ENCODE peak calls at places on chromosomes 7 and 10, in seven cellular contexts. J is H9, H is GM23338, M is suprapubic skin, E is right lobe of liver, X is cardiac muscle cell, C is heart right ventricle. I is an unnamed sample.

GRCh38 chr10:91974960-91975359 is 51.4 kb downstream of the BTAF1 start:
- DNase-seq in M (no peak), H (no peak), J (no peak), X (peak; percentile 58), C (no peak), E (no peak), I (no peak)

GRCh38 chr7:97015787-97016391 is 8.7 kb downstream of the DLX5 start:
- DNase-seq in H (peak; percentile 5), J (no peak), C (no peak), M (no peak), E (no peak), X (no peak), I (no peak)

GRCh38 chr10:98460837-98461499 is 14.2 kb upstream of the HPS1 start:
- DNase-seq in E (no peak), X (peak; percentile 93), J (no peak), M (peak; percentile 57), H (no peak), C (no peak), I (no peak)

GRCh38 chr7:91892821-91893340 is 12.4 kb upstream of the MTERF1 start:
- DNase-seq in J (no peak), X (peak; percentile 38), H (no peak), E (no peak), M (no peak), C (no peak), I (peak; percentile 71)

GRCh38 chr10:133261726-133262325 is 14.8 kb downstream of the ADAM8 start:
- DNase-seq in M (peak; percentile 93), X (peak; percentile 74), E (peak; percentile 92), H (peak; percentile 73), J (peak; percentile 69), C (peak; percentile 93), I (peak; percentile 88)

GRCh38 chr10:77105756-77106155 is 531.9 kb downstream of the KCNMA1 start:
- DNase-seq in E (no peak), J (no peak), H (no peak), M (no peak), X (peak; percentile 46), C (no peak), I (no peak)

GRCh38 chr7:80589561-80590083 is 48.8 kb upstream of the CD36 start:
- DNase-seq in C (no peak), M (no peak), H (no peak), E (no peak), J (no peak), X (no peak), I (no peak)

GRCh38 chr10:110153396-110153795 is 54.0 kb upstream of the MXI1 start:
- DNase-seq in J (no peak), E (no peak), C (no peak), X (no peak), H (no peak), M (no peak), I (peak; percentile 64)

GRCh38 chr10:26486304-26486703 is 48.2 kb downstream of the APBB1IP start:
- DNase-seq in M (no peak), C (no peak), X (peak; percentile 85), H (no peak), E (no peak), J (no peak), I (no peak)

GRCh38 chr7:128835790-128836641 is 5.8 kb downstream of the FLNC start:
- DNase-seq in J (no peak), X (peak; percentile 70), M (peak; percentile 61), C (peak; percentile 34), E (no peak), H (no peak), I (no peak)

GRCh38 chr10:12503311-12503710 is 154.0 kb downstream of the CAMK1D start:
- DNase-seq in X (no peak), M (peak; percentile 43), C (no peak), E (no peak), J (no peak), H (no peak), I (peak; percentile 48)

GRCh38 chr10:77907900-77908717 is 18.4 kb downstream of the DLG5 start:
- DNase-seq in X (no peak), M (no peak), J (peak; percentile 73), H (peak; percentile 75), C (no peak), E (no peak), I (peak; percentile 85)

GRCh38 chr10:32360241-32360640 is 13.3 kb upstream of the EPC1 start:
- DNase-seq in C (no peak), E (no peak), M (no peak), J (no peak), H (no peak), X (no peak), I (no peak)

GRCh38 chr10:119495545-119495944 is 47.0 kb downstream of the RGS10 start:
- DNase-seq in H (no peak), C (no peak), E (no peak), M (no peak), J (no peak), X (no peak), I (no peak)

GRCh38 chr7:148999166-148999565 is 29.1 kb downstream of the PDIA4 start:
- DNase-seq in M (no peak), X (no peak), C (no peak), H (no peak), E (no peak), J (no peak), I (no peak)

GRCh38 chr7:17385612-17386011 is 87.2 kb downstream of the AHR start:
- DNase-seq in H (no peak), M (no peak), C (no peak), J (no peak), X (no peak), E (no peak), I (no peak)

GRCh38 chr10:117165557-117166419 is 27.7 kb upstream of the VAX1 start:
- DNase-seq in E (peak; percentile 62), J (peak; percentile 88), X (peak; percentile 58), M (peak; percentile 64), C (peak; percentile 42), H (peak; percentile 90), I (peak; percentile 95)

GRCh38 chr7:55438765-55439525 is 73.8 kb downstream of the LANCL2 start:
- DNase-seq in X (no peak), J (no peak), H (no peak), C (peak; percentile 64), E (no peak), M (no peak), I (no peak)

GRCh38 chr7:134809611-134810010 is 30.2 kb downstream of the CALD1 start:
- DNase-seq in E (no peak), C (no peak), M (no peak), X (peak; percentile 61), J (no peak), H (no peak), I (no peak)

GRCh38 chr10:128063736-128064614 is 62.2 kb downstream of the MKI67 start:
- DNase-seq in J (no peak), E (no peak), H (peak; percentile 30), X (no peak), C (no peak), M (peak; percentile 55), I (peak; percentile 75)

GRCh38 chr7:155669717-155670505 is 25.4 kb downstream of the RBM33 start:
- DNase-seq in M (no peak), E (no peak), X (peak; percentile 42), H (peak; percentile 84), C (no peak), J (peak; percentile 81), I (peak; percentile 82)

GRCh38 chr10:33421789-33422188 is 87.3 kb upstream of the NRP1 start:
- DNase-seq in M (no peak), H (no peak), E (no peak), J (no peak), X (peak; percentile 92), C (no peak), I (no peak)
- H3K4me1 ChIP-seq in M (peaks cover 14% of the 10 kb centered on the region), H (no peaks in the 10 kb centered on the region), E (no peaks in the 10 kb centered on the region), J (no peaks in the 10 kb centered on the region), X (peaks cover 7% of the 10 kb centered on the region), C (no peaks in the 10 kb centered on the region), I (no peaks in the 10 kb centered on the region)

DNA sequence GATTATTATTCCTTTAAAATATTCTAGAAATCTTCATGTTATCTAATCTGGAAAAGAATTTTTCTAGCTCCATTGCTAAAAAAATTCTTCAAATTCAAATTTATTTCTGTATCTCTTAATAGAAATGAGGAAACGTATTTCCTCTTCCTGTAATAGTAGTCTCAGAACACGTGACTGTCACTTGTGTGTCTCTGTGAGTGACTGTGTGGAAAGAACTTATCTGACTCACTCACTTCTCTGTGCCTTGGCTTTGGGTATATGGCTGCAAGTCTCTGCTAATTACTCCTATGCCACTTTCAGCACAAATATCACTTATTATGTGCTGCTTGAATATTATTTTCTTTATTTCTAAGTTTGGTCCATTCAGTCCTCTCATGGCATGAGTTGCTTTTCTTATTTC is 132.7 kb downstream of the CNTNAP2 start:
- DNase-seq in C (no peak), E (no peak), H (no peak), X (no peak), M (no peak), J (no peak), I (no peak)
- TF ChIP-seq CTCF in C (no peak), E (no peak), H (no peak), X (no peak), M (no peak), J (no peak), I (no peak)

GRCh38 chr7:43593010-43593409 is 10.1 kb downstream of the STK17A start:
- DNase-seq in J (no peak), H (no peak), X (no peak), C (no peak), E (no peak), M (no peak), I (no peak)

GRCh38 chr7:43591551-43592180 is 8.8 kb downstream of the STK17A start:
- DNase-seq in H (peak; percentile 32), J (no peak), C (no peak), M (no peak), E (no peak), X (no peak), I (no peak)

GRCh38 chr7:43592321-43592720 is 9.4 kb downstream of the STK17A start:
- DNase-seq in E (no peak), X (no peak), H (no peak), M (no peak), C (no peak), J (no peak), I (no peak)

GRCh38 chr7:43590862-43591550 is 8.1 kb downstream of the STK17A start:
- DNase-seq in J (no peak), E (no peak), H (no peak), C (no peak), M (no peak), X (no peak), I (no peak)

GRCh38 chr7:43594020-43594419 is 11.1 kb downstream of the STK17A start:
- DNase-seq in X (no peak), M (no peak), H (no peak), C (no peak), E (no peak), J (no peak), I (no peak)
- H3K4me1 ChIP-seq in X (no peaks in the 10 kb centered on the region), M (peaks cover 14% of the 10 kb centered on the region), H (peaks cover 3% of the 10 kb centered on the region), C (no peaks in the 10 kb centered on the region), E (peaks cover 13% of the 10 kb centered on the region), J (peaks cover 3% of the 10 kb centered on the region), I (no peaks in the 10 kb centered on the region)

DNA sequence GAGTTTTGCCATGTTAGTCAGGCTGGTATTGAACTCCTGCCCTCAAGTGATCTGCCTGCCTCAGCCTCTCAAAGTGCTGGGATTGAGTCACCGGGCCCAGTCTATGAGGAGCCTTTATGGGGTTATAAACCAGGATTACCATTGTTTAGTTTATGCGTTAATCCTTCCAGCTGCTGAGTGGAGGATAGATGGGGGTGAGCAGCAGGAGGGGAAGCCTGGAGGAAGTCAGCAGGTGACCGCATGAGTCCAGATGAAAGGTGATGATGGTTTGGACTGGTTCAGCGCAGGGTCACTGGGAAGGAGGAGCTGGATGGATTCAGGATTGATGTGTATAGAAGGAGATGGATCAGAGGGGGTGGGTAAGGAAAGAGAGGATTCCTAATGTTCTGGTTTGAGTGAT is 197.1 kb downstream of the ADAM12 start:
- DNase-seq in C (no peak), X (no peak), J (no peak), H (no peak), M (no peak), E (no peak), I (no peak)
- TF ChIP-seq CTCF in C (no peak), X (no peak), J (no peak), H (no peak), M (no peak), E (no peak), I (no peak)

I was measured in endodermal cell.